ENCODE peak calls at places on chromosomes 4 and X, in four cellular contexts. One of them, this sample, is unnamed. For H3K36me3 and H3K4me1, the result is how much of the 10 kb centered on the place peaks cover.

GRCh38 chr4:85762204-85762884 is 287.4 kb downstream of the ARHGAP24 start:
- DNase-seq in tibial nerve: no peak
- DNase-seq in IMR-90: peak
- DNase-seq in psoas muscle: no peak
- DNase-seq in this sample: peak

GRCh38 chr4:105601406-105601805 is 49.0 kb downstream of the ARHGEF38 start:
- DNase-seq in psoas muscle: no peak
- DNase-seq in IMR-90: no peak
- DNase-seq in tibial nerve: no peak
- DNase-seq in this sample: no peak

GRCh38 chrX:5236096-5236495 is 992.6 kb downstream of the NLGN4X start:
- DNase-seq in psoas muscle: no peak
- DNase-seq in tibial nerve: no peak
- DNase-seq in IMR-90: no peak
- DNase-seq in this sample: no peak

GRCh38 chrX:15073313-15073712 is 196.6 kb downstream of the ASB9 start:
- DNase-seq in psoas muscle: no peak
- DNase-seq in IMR-90: no peak
- DNase-seq in tibial nerve: no peak
- DNase-seq in this sample: no peak

GRCh38 chr4:137700072-137700471 is 167.8 kb upstream of the PCDH18 start:
- DNase-seq in IMR-90: peak
- DNase-seq in psoas muscle: no peak
- DNase-seq in tibial nerve: no peak
- DNase-seq in this sample: no peak

GRCh38 chrX:97175147-97175546 is 291.4 kb downstream of the RPA4 start:
- DNase-seq in IMR-90: no peak
- DNase-seq in psoas muscle: no peak
- DNase-seq in tibial nerve: no peak
- DNase-seq in this sample: no peak

GRCh38 chr4:31366041-31366440 is 645.9 kb downstream of the PCDH7 start:
- DNase-seq in tibial nerve: no peak
- DNase-seq in psoas muscle: no peak
- DNase-seq in IMR-90: peak
- DNase-seq in this sample: no peak

GRCh38 chr4:159010100-159010499 is 92.8 kb upstream of the RAPGEF2 start:
- DNase-seq in tibial nerve: no peak
- DNase-seq in IMR-90: no peak
- DNase-seq in psoas muscle: no peak
- DNase-seq in this sample: no peak

GRCh38 chrX:108203540-108203939 is 112.0 kb downstream of the ATG4A start:
- DNase-seq in IMR-90: no peak
- DNase-seq in tibial nerve: no peak
- DNase-seq in psoas muscle: no peak
- DNase-seq in this sample: no peak

GRCh38 chr4:121053601-121054143 is 18.7 kb downstream of the NDNF start:
- DNase-seq in psoas muscle: no peak
- DNase-seq in tibial nerve: no peak
- DNase-seq in IMR-90: no peak
- DNase-seq in this sample: no peak

GRCh38 chrX:39859991-39860861 is 237.5 kb downstream of the BCOR start:
- DNase-seq in psoas muscle: no peak
- DNase-seq in IMR-90: peak
- DNase-seq in tibial nerve: no peak
- DNase-seq in this sample: no peak

GRCh38 chr4:104394409-104394813 is 100.3 kb downstream of the CXXC4 start:
- DNase-seq in IMR-90: no peak
- DNase-seq in tibial nerve: no peak
- DNase-seq in psoas muscle: no peak
- DNase-seq in this sample: peak

GRCh38 chr4:150816491-150816890 is 198.6 kb downstream of the LRBA start:
- DNase-seq in tibial nerve: no peak
- DNase-seq in IMR-90: peak
- DNase-seq in psoas muscle: no peak
- DNase-seq in this sample: no peak

GRCh38 chr4:139556735-139557505 is 901 bp upstream of the SETD7 start:
- DNase-seq in IMR-90: no peak
- DNase-seq in psoas muscle: peak
- DNase-seq in tibial nerve: peak
- DNase-seq in this sample: peak

GRCh38 chr4:30716158-30716557 is 4.0 kb upstream of the PCDH7 start:
- DNase-seq in tibial nerve: no peak
- DNase-seq in psoas muscle: no peak
- DNase-seq in IMR-90: peak
- DNase-seq in this sample: no peak

GRCh38 chr4:120855307-120856001 is 67.1 kb downstream of the PRDM5 start:
- DNase-seq in IMR-90: no peak
- DNase-seq in psoas muscle: no peak
- DNase-seq in tibial nerve: no peak
- DNase-seq in this sample: no peak

GRCh38 chr4:67051000-67051789 is 494.1 kb downstream of the CENPC start:
- DNase-seq in psoas muscle: no peak
- DNase-seq in IMR-90: no peak
- DNase-seq in tibial nerve: no peak
- DNase-seq in this sample: no peak

GRCh38 chr4:37780444-37781133 is 45.9 kb upstream of the PGM2 start:
- DNase-seq in tibial nerve: peak
- DNase-seq in psoas muscle: no peak
- DNase-seq in IMR-90: no peak
- DNase-seq in this sample: no peak

GRCh38 chrX:107827852-107828251 is 2.2 kb downstream of the MID2 start:
- DNase-seq in tibial nerve: no peak
- DNase-seq in psoas muscle: no peak
- DNase-seq in IMR-90: no peak
- DNase-seq in this sample: no peak

GRCh38 chrX:53288173-53288572 is 6.8 kb upstream of the IQSEC2 start:
- DNase-seq in IMR-90: no peak
- DNase-seq in tibial nerve: no peak
- DNase-seq in psoas muscle: peak
- DNase-seq in this sample: no peak

GRCh38 chrX:40010550-40011364 is 87.0 kb downstream of the BCOR start:
- DNase-seq in IMR-90: no peak
- DNase-seq in tibial nerve: no peak
- DNase-seq in psoas muscle: no peak
- DNase-seq in this sample: no peak

GRCh38 chr4:159105761-159106243 is 2.9 kb downstream of the RAPGEF2 start:
- DNase-seq in tibial nerve: peak
- DNase-seq in IMR-90: peak
- DNase-seq in psoas muscle: no peak
- DNase-seq in this sample: no peak

GRCh38 chr4:150385606-150386005 is 196.3 kb upstream of the MAB21L2 start:
- DNase-seq in tibial nerve: peak
- DNase-seq in psoas muscle: no peak
- DNase-seq in IMR-90: peak
- DNase-seq in this sample: no peak

GRCh38 chr4:40629401-40630334 is at the start of gene RBM47:
- DNase-seq in IMR-90: peak
- DNase-seq in tibial nerve: peak
- DNase-seq in psoas muscle: peak
- DNase-seq in this sample: peak

GRCh38 chrX:72644946-72645345 is 69.2 kb downstream of the PHKA1 start:
- DNase-seq in psoas muscle: no peak
- DNase-seq in tibial nerve: peak
- DNase-seq in IMR-90: no peak
- DNase-seq in this sample: peak

GRCh38 chrX:47749185-47749967 is 87.3 kb upstream of the ZNF81 start:
- DNase-seq in psoas muscle: no peak
- DNase-seq in tibial nerve: no peak
- DNase-seq in IMR-90: peak
- DNase-seq in this sample: peak

GRCh38 chr4:73520821-73521220 is 39.3 kb downstream of the AFM start:
- DNase-seq in tibial nerve: no peak
- DNase-seq in IMR-90: peak
- DNase-seq in psoas muscle: no peak
- DNase-seq in this sample: no peak

GRCh38 chr4:102642571-102643298 is 118.0 kb downstream of the MANBA start:
- DNase-seq in tibial nerve: no peak
- DNase-seq in psoas muscle: no peak
- DNase-seq in IMR-90: peak
- DNase-seq in this sample: no peak

GRCh38 chr4:76233534-76233933 is 18.0 kb upstream of the FAM47E start:
- DNase-seq in tibial nerve: no peak
- DNase-seq in IMR-90: no peak
- DNase-seq in psoas muscle: no peak
- DNase-seq in this sample: no peak

GRCh38 chrX:13752141-13752540 is 17.6 kb downstream of the OFD1 start:
- DNase-seq in tibial nerve: no peak
- DNase-seq in IMR-90: no peak
- DNase-seq in psoas muscle: no peak
- DNase-seq in this sample: no peak

GRCh38 chr4:72326692-72327632 is 242.1 kb downstream of the ADAMTS3 start:
- DNase-seq in IMR-90: peak
- DNase-seq in psoas muscle: no peak
- DNase-seq in tibial nerve: no peak
- DNase-seq in this sample: no peak

GRCh38 chr4:8643986-8644385 is 51.4 kb downstream of the CPZ start:
- DNase-seq in tibial nerve: no peak
- DNase-seq in IMR-90: no peak
- DNase-seq in psoas muscle: no peak
- DNase-seq in this sample: no peak

GRCh38 chrX:102712216-102712966 is at the start of gene GPRASP2:
- DNase-seq in psoas muscle: peak
- DNase-seq in tibial nerve: no peak
- DNase-seq in IMR-90: no peak
- DNase-seq in this sample: peak

GRCh38 chr4:145988628-145989027 is 50.0 kb upstream of the ZNF827 start:
- DNase-seq in tibial nerve: no peak
- DNase-seq in psoas muscle: no peak
- DNase-seq in IMR-90: no peak
- DNase-seq in this sample: no peak

GRCh38 chr4:174120446-174121142 is 162.9 kb downstream of the FBXO8 start:
- DNase-seq in psoas muscle: peak
- DNase-seq in IMR-90: peak
- DNase-seq in tibial nerve: peak
- DNase-seq in this sample: peak

GRCh38 chrX:50536955-50537354 is 66.3 kb upstream of the DGKK start:
- DNase-seq in IMR-90: no peak
- DNase-seq in tibial nerve: no peak
- DNase-seq in psoas muscle: no peak
- DNase-seq in this sample: no peak

GRCh38 chr4:173522160-173522873 is 7.7 kb downstream of the HAND2 start:
- DNase-seq in IMR-90: peak
- DNase-seq in psoas muscle: peak
- DNase-seq in tibial nerve: peak
- DNase-seq in this sample: peak

DNA sequence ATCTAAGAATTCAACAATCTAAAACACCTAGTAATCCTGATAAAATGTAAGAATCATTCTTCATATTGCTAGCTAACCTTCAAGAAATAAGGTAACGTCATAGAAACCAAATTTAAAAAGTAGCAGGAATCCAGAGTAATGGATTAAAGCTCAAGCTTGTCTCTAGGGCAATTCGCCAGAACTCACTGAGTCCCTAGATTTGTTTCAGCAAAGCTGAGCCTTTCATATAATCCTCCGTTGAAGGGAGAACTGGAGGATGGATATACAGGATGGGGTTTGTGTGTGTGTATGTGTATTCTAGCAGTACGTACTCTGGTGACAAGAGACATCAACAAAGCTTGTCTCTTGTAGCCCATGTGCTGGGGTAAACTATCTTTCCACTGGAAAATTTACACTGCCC is 2173.5 kb upstream of the AGA start:
- DNase-seq in psoas muscle: no peak
- DNase-seq in IMR-90: no peak
- DNase-seq in tibial nerve: no peak
- DNase-seq in this sample: no peak
- H3K36me3 ChIP-seq in psoas muscle: under half
- H3K36me3 ChIP-seq in IMR-90: under half
- H3K36me3 ChIP-seq in tibial nerve: under half
- H3K36me3 ChIP-seq in this sample: under half

DNA sequence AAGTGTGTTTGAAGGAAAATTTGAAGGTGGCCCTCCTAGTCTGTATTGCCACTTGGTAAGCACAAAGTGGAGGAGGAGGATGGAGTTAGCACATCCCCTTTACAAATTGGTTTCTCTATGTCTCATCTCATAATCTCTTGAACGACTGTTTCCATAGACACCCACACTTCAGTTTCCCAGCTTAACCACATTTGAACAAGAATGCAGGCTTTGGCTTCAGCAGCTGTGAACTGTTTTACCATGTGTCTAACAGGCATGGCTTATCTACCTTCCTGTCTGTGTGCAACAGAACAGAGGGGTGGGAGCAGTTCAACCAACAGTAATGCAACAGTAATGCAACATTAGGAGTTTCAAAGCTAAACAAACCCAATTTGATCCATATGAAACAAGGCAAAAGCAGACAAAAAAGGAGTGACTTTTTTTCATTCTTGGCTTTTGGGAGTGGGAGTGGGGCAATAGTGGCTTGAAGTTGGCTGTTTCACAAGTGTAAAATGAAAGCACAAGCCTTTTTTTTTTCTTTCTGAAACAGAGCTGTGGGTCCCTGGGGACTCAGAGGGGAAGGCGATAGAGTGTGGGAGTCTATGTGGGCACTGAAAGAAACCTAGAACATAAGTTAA is 108.0 kb downstream of the ITM2A start:
- DNase-seq in psoas muscle: no peak
- DNase-seq in tibial nerve: no peak
- DNase-seq in IMR-90: no peak
- DNase-seq in this sample: no peak
- H3K4me3 ChIP-seq in psoas muscle: no peak
- H3K4me3 ChIP-seq in tibial nerve: no peak
- H3K4me3 ChIP-seq in IMR-90: no peak
- H3K4me3 ChIP-seq in this sample: no peak

GRCh38 chr4:153485374-153485773 is 19.2 kb downstream of the TMEM131L start:
- DNase-seq in IMR-90: no peak
- DNase-seq in tibial nerve: no peak
- DNase-seq in psoas muscle: no peak
- DNase-seq in this sample: no peak

GRCh38 chr4:153481474-153481873 is 15.3 kb downstream of the TMEM131L start:
- DNase-seq in tibial nerve: no peak
- DNase-seq in IMR-90: no peak
- DNase-seq in psoas muscle: no peak
- DNase-seq in this sample: no peak

GRCh38 chr4:153485860-153486259 is 19.7 kb downstream of the TMEM131L start:
- DNase-seq in IMR-90: no peak
- DNase-seq in psoas muscle: no peak
- DNase-seq in tibial nerve: no peak
- DNase-seq in this sample: no peak

GRCh38 chr4:153486281-153487151 is 20.4 kb downstream of the TMEM131L start:
- DNase-seq in psoas muscle: no peak
- DNase-seq in tibial nerve: no peak
- DNase-seq in IMR-90: peak
- DNase-seq in this sample: no peak

GRCh38 chr4:153483432-153484418 is 17.6 kb downstream of the TMEM131L start:
- DNase-seq in tibial nerve: no peak
- DNase-seq in IMR-90: peak
- DNase-seq in psoas muscle: no peak
- DNase-seq in this sample: no peak
- H3K4me1 ChIP-seq in tibial nerve: under half
- H3K4me1 ChIP-seq in IMR-90: under half
- H3K4me1 ChIP-seq in psoas muscle: half or more
- H3K4me1 ChIP-seq in this sample: under half

GRCh38 chr4:143199503-143199902 is 14.8 kb downstream of the USP38 start:
- DNase-seq in IMR-90: no peak
- DNase-seq in tibial nerve: no peak
- DNase-seq in psoas muscle: no peak
- DNase-seq in this sample: no peak
- H3K36me3 ChIP-seq in IMR-90: under half
- H3K36me3 ChIP-seq in tibial nerve: under half
- H3K36me3 ChIP-seq in psoas muscle: under half
- H3K36me3 ChIP-seq in this sample: under half